ENCODE peak calls at places on chromosomes 12 and 14, in nine cellular contexts. V is aorta, A is NCI-H2171 treated with DMSO at 0.1 percent for 48 hours, R is natural killer cell, O is MV-4-11, D is neuronal stem cell, T is EH, N is NCI-H1105, Y is COR-L47. P is an unnamed sample.

GRCh38 chr14:91728616-91729183 is 3.2 kb downstream of the CATSPERB start:
- DNase-seq in O (no peak), Y (no peak), N (no peak), D (no peak), R (no peak), V (no peak), A (no peak), T (peak; percentile 6), P (no peak)

GRCh38 chr12:34198924-34199323 is 176.6 kb downstream of the ALG10 start:
- DNase-seq in A (no peak), O (no peak), D (no peak), Y (no peak), T (no peak), N (no peak), R (no peak), V (no peak), P (no peak)

GRCh38 chr12:68784015-68784414 is 24.0 kb upstream of the MDM2 start:
- DNase-seq in A (no peak), R (no peak), T (no peak), Y (no peak), O (peak; percentile 93), V (no peak), N (no peak), D (no peak), P (no peak)

GRCh38 chr14:37247777-37248461 is 50.2 kb downstream of the MIPOL1 start:
- DNase-seq in Y (no peak), N (no peak), D (no peak), R (no peak), T (no peak), O (no peak), A (no peak), V (no peak), P (no peak)

GRCh38 chr12:44775916-44776315 is 100.2 kb downstream of the NELL2 start:
- DNase-seq in N (no peak), V (no peak), Y (no peak), A (no peak), O (no peak), D (peak; percentile 72), T (no peak), R (no peak), P (no peak)

GRCh38 chr12:89319111-89319510 is 33.2 kb downstream of the DUSP6 start:
- DNase-seq in Y (no peak), V (no peak), T (no peak), O (no peak), N (no peak), A (no peak), R (no peak), D (no peak), P (no peak)

GRCh38 chr12:126895946-126896520 is 1370.9 kb upstream of the TMEM132C start:
- DNase-seq in O (no peak), D (no peak), N (no peak), R (no peak), T (no peak), A (no peak), V (no peak), Y (no peak), P (no peak)

GRCh38 chr12:108884116-108885012 is 4.5 kb downstream of the DAO start:
- DNase-seq in O (peak; percentile 72), N (no peak), A (peak; percentile 7), Y (peak; percentile 19), R (peak; percentile 43), D (no peak), T (peak; percentile 30), V (peak; percentile 85), P (peak; percentile 48)

GRCh38 chr14:91229743-91230200 is 14.7 kb downstream of the GPR68 start:
- DNase-seq in R (peak; percentile 72), O (peak; percentile 92), T (peak; percentile 81), N (no peak), A (no peak), V (no peak), Y (no peak), D (no peak), P (no peak)

P was measured in MG63.